ENCODE peak calls at places on chromosomes 11 and 22, in seven cellular contexts. G, Q, N, L, Z, K and A are unnamed samples.

GRCh38 chr11:113805640-113806039 is 26.0 kb downstream of the CLDN25 start:
- DNase-seq in G (no peak), Q (no peak), N (no peak), L (no peak), Z (no peak), K (no peak), A (no peak)

GRCh38 chr11:6875761-6876160 is 664 bp upstream of the OR10A4 start:
- DNase-seq in G (no peak), Q (no peak), N (no peak), L (no peak), Z (no peak), K (no peak), A (no peak)

GRCh38 chr22:31495343-31495742 is 993 bp upstream of the SFI1 start:
- DNase-seq in G (no peak), Q (no peak), N (no peak), L (no peak), Z (no peak), K (peak; percentile 35), A (no peak)

GRCh38 chr22:19626666-19627065 is 87.6 kb upstream of the SEPTIN5 start:
- DNase-seq in G (no peak), Q (no peak), N (no peak), L (no peak), Z (no peak), K (no peak), A (no peak)

GRCh38 chr22:31244044-31244942 is 32.2 kb downstream of the LIMK2 start:
- DNase-seq in G (peak; percentile 33), Q (no peak), N (peak; percentile 83), L (no peak), Z (no peak), K (no peak), A (peak; percentile 74)

GRCh38 chr11:32829157-32829679 is 509 bp upstream of the PRRG4 start:
- DNase-seq in G (no peak), Q (no peak), N (no peak), L (no peak), Z (peak; percentile 82), K (no peak), A (no peak)

GRCh38 chr11:34640050-34640971 is 19.4 kb downstream of the EHF start:
- DNase-seq in G (no peak), Q (no peak), N (no peak), L (peak; percentile 85), Z (no peak), K (no peak), A (no peak)

GRCh38 chr11:67420646-67421420 is 5.4 kb downstream of the CARNS1 start:
- DNase-seq in G (peak; percentile 81), Q (peak; percentile 82), N (peak; percentile 81), L (peak; percentile 99), Z (peak; percentile 93), K (peak; percentile 95), A (peak; percentile 88)

GRCh38 chr22:36411589-36412258 is 24.0 kb upstream of the MYH9 start:
- DNase-seq in G (no peak), Q (no peak), N (no peak), L (peak; percentile 70), Z (peak; percentile 69), K (no peak), A (no peak)

GRCh38 chr11:57116654-57117053 is 65.1 kb upstream of the LRRC55 start:
- DNase-seq in G (peak; percentile 19), Q (no peak), N (peak; percentile 55), L (peak; percentile 38), Z (peak; percentile 46), K (peak; percentile 37), A (peak; percentile 67)

GRCh38 chr11:120335596-120335927 is 651 bp upstream of the ARHGEF12 start:
- DNase-seq in G (no peak), Q (no peak), N (no peak), L (no peak), Z (peak; percentile 67), K (no peak), A (no peak)

GRCh38 chr22:45631140-45631539 is 40.5 kb upstream of the ATXN10 start:
- DNase-seq in G (no peak), Q (no peak), N (no peak), L (no peak), Z (no peak), K (no peak), A (no peak)

GRCh38 chr11:64351136-64351631 is 7.8 kb upstream of the RPS6KA4 start:
- DNase-seq in G (no peak), Q (no peak), N (no peak), L (no peak), Z (no peak), K (no peak), A (no peak)

GRCh38 chr11:84398017-84398626 is 1112.0 kb upstream of the CCDC90B start:
- DNase-seq in G (no peak), Q (no peak), N (peak; percentile 21), L (no peak), Z (peak; percentile 41), K (peak; percentile 26), A (peak; percentile 61)

GRCh38 chr11:37632748-37633147 is 1034.7 kb upstream of the RAG2 start:
- DNase-seq in G (no peak), Q (no peak), N (no peak), L (no peak), Z (no peak), K (no peak), A (no peak)

GRCh38 chr22:49209452-49210195 is 618.0 kb downstream of the BRD1 start:
- DNase-seq in G (no peak), Q (no peak), N (no peak), L (no peak), Z (no peak), K (no peak), A (no peak)

GRCh38 chr22:43796567-43796966 is 15.5 kb downstream of the EFCAB6 start:
- DNase-seq in G (peak; percentile 6), Q (no peak), N (peak; percentile 70), L (no peak), Z (no peak), K (no peak), A (peak; percentile 58)

GRCh38 chr11:82523141-82523540 is 210.5 kb downstream of the FAM181B start:
- DNase-seq in G (no peak), Q (no peak), N (no peak), L (no peak), Z (no peak), K (no peak), A (no peak)

GRCh38 chr11:133930767-133931448 is 25.9 kb downstream of the IGSF9B start:
- DNase-seq in G (no peak), Q (no peak), N (no peak), L (no peak), Z (no peak), K (no peak), A (peak; percentile 2)

GRCh38 chr11:8372641-8373381 is 109.1 kb upstream of the LMO1 start:
- DNase-seq in G (no peak), Q (no peak), N (no peak), L (no peak), Z (no peak), K (no peak), A (no peak)

GRCh38 chr22:46589871-46590271 is 30.3 kb upstream of the GRAMD4 start:
- DNase-seq in G (no peak), Q (no peak), N (no peak), L (no peak), Z (no peak), K (no peak), A (no peak)

GRCh38 chr11:63602296-63602695 is 11.9 kb downstream of the PLAAT3 start:
- DNase-seq in G (no peak), Q (no peak), N (peak; percentile 45), L (no peak), Z (no peak), K (no peak), A (peak; percentile 86)

GRCh38 chr22:45421349-45422057 is 8.0 kb downstream of the RIBC2 start:
- DNase-seq in G (no peak), Q (no peak), N (no peak), L (no peak), Z (no peak), K (no peak), A (no peak)

GRCh38 chr22:30459206-30460052 is 12.4 kb downstream of the SEC14L3 start:
- DNase-seq in G (no peak), Q (no peak), N (no peak), L (no peak), Z (peak; percentile 26), K (peak; percentile 20), A (peak; percentile 25)

GRCh38 chr11:61162092-61162935 is 1.1 kb upstream of the VPS37C start:
- DNase-seq in G (peak; percentile 82), Q (no peak), N (no peak), L (peak; percentile 47), Z (peak; percentile 23), K (peak; percentile 24), A (peak; percentile 41)

DNA sequence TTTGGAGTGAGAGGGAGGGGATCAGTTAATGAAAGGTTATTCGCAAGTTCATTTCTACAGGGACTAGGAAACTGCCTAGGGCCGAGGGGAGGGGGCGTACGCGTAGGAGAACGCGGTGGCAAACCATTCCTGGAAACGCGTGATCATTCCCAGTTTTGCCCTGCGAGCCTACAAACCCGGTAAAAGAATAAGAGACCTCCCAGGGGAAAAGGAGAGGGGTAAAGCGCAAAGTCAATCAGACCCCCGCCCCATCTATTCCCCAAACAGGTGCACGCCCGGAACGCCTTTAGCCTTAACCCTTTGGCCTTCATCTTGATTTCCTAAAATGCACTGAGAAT is 5.3 kb downstream of the BSX start:
- DNase-seq in G (no peak), Q (no peak), N (no peak), L (no peak), Z (no peak), K (no peak), A (no peak)
- H3K4me3 ChIP-seq in G (no peak overlapping the region), Q (no peak overlapping the region), N (no peak overlapping the region), L (no peak overlapping the region), Z (no peak overlapping the region), K (no peak overlapping the region), A (no peak overlapping the region)

GRCh38 chr11:73402834-73403185 is 26.6 kb downstream of the RELT start:
- DNase-seq in G (no peak), Q (no peak), N (no peak), L (no peak), Z (peak; percentile 30), K (peak; percentile 51), A (peak; percentile 28)
- TF ChIP-seq CTCF in G (peak; percentile 28), Q (no peak), N (peak; percentile 26), L (no peak), Z (peak; percentile 41), K (peak; percentile 72), A (peak; percentile 23)

GRCh38 chr22:41943661-41944209 is 3.2 kb downstream of the CENPM start:
- DNase-seq in G (no peak), Q (no peak), N (no peak), L (peak; percentile 69), Z (no peak), K (no peak), A (no peak)

GRCh38 chr22:41936894-41937169 is 10.1 kb downstream of the CENPM start:
- DNase-seq in G (no peak), Q (no peak), N (no peak), L (no peak), Z (no peak), K (peak; percentile 27), A (no peak)

GRCh38 chr22:41939981-41940852 is 6.7 kb downstream of the CENPM start:
- DNase-seq in G (no peak), Q (no peak), N (no peak), L (peak; percentile 94), Z (peak; percentile 89), K (peak; percentile 93), A (no peak)

GRCh38 chr22:41946360-41947180 is at the start of gene CENPM:
- DNase-seq in G (peak; percentile 92), Q (peak; percentile 63), N (peak; percentile 88), L (peak; percentile 93), Z (peak; percentile 97), K (peak; percentile 95), A (peak; percentile 93)

GRCh38 chr22:41940853-41941765 is 5.8 kb downstream of the CENPM start:
- DNase-seq in G (no peak), Q (peak; percentile 30), N (peak; percentile 93), L (peak; percentile 92), Z (peak; percentile 80), K (peak; percentile 85), A (peak; percentile 86)
- H3K4me3 ChIP-seq in G (no peak overlapping the region), Q (no peak overlapping the region), N (no peak overlapping the region), L (no peak overlapping the region), Z (no peak overlapping the region), K (peak overlapping the region; percentile 52), A (no peak overlapping the region)

GRCh38 chr11:48116843-48117242 is 99.8 kb upstream of the OR4B1 start:
- DNase-seq in G (no peak), Q (no peak), N (no peak), L (no peak), Z (peak; percentile 22), K (peak; percentile 45), A (peak; percentile 55)
- TF ChIP-seq CTCF in G (peak; percentile 13), Q (peak; percentile 18), N (peak; percentile 53), L (peak; percentile 32), Z (peak; percentile 70), K (peak; percentile 76), A (peak; percentile 65)